ENCODE peak calls at places on chromosomes 4 and X, in seven cellular contexts. One of them, this sample, is unnamed.

GRCh38 chr4:98932539-98932938 is 3.6 kb upstream of the EIF4E start:
- DNase-seq in OCI-LY7: no peak
- DNase-seq in lower leg skin: no peak
- DNase-seq in left ventricle myocardium inferior: no peak
- DNase-seq in thoracic aorta: no peak
- DNase-seq in BE2C: no peak
- DNase-seq in GM20000: no peak
- DNase-seq in this sample: no peak

GRCh38 chrX:38282044-38282443 is 45.3 kb downstream of the RPGR start:
- DNase-seq in left ventricle myocardium inferior: peak; percentile 15
- DNase-seq in BE2C: peak; percentile 4
- DNase-seq in OCI-LY7: peak; percentile 2
- DNase-seq in lower leg skin: no peak
- DNase-seq in thoracic aorta: no peak
- DNase-seq in GM20000: no peak
- DNase-seq in this sample: no peak

GRCh38 chr4:27414867-27415266 is 554.2 kb downstream of the STIM2 start:
- DNase-seq in left ventricle myocardium inferior: no peak
- DNase-seq in lower leg skin: no peak
- DNase-seq in thoracic aorta: no peak
- DNase-seq in BE2C: no peak
- DNase-seq in OCI-LY7: no peak
- DNase-seq in GM20000: no peak
- DNase-seq in this sample: no peak

GRCh38 chr4:86653237-86653865 is 59.2 kb downstream of the PTPN13 start:
- DNase-seq in left ventricle myocardium inferior: no peak
- DNase-seq in thoracic aorta: no peak
- DNase-seq in BE2C: peak; percentile 40
- DNase-seq in OCI-LY7: peak; percentile 39
- DNase-seq in GM20000: no peak
- DNase-seq in lower leg skin: no peak
- DNase-seq in this sample: no peak

GRCh38 chr4:77232653-77233052 is 75.6 kb downstream of the CCNG2 start:
- DNase-seq in thoracic aorta: no peak
- DNase-seq in OCI-LY7: no peak
- DNase-seq in left ventricle myocardium inferior: no peak
- DNase-seq in GM20000: no peak
- DNase-seq in lower leg skin: no peak
- DNase-seq in BE2C: no peak
- DNase-seq in this sample: no peak

GRCh38 chrX:153524234-153524633 is 6.8 kb downstream of the ATP2B3 start:
- DNase-seq in OCI-LY7: no peak
- DNase-seq in thoracic aorta: no peak
- DNase-seq in lower leg skin: no peak
- DNase-seq in BE2C: no peak
- DNase-seq in left ventricle myocardium inferior: no peak
- DNase-seq in GM20000: no peak
- DNase-seq in this sample: no peak

GRCh38 chr4:169741569-169741968 is 16.2 kb downstream of the HPF1 start:
- DNase-seq in left ventricle myocardium inferior: no peak
- DNase-seq in OCI-LY7: no peak
- DNase-seq in lower leg skin: no peak
- DNase-seq in BE2C: no peak
- DNase-seq in thoracic aorta: no peak
- DNase-seq in GM20000: no peak
- DNase-seq in this sample: no peak

GRCh38 chr4:94274912-94275311 is 67.2 kb downstream of the SMARCAD1 start:
- DNase-seq in left ventricle myocardium inferior: no peak
- DNase-seq in OCI-LY7: no peak
- DNase-seq in GM20000: no peak
- DNase-seq in thoracic aorta: no peak
- DNase-seq in lower leg skin: no peak
- DNase-seq in BE2C: no peak
- DNase-seq in this sample: no peak

GRCh38 chrX:23904096-23904495 is 3.6 kb downstream of the APOO start:
- DNase-seq in OCI-LY7: no peak
- DNase-seq in lower leg skin: no peak
- DNase-seq in thoracic aorta: no peak
- DNase-seq in GM20000: no peak
- DNase-seq in BE2C: no peak
- DNase-seq in left ventricle myocardium inferior: no peak
- DNase-seq in this sample: no peak

GRCh38 chr4:113738251-113738650 is 23.3 kb downstream of the CAMK2D start:
- DNase-seq in lower leg skin: no peak
- DNase-seq in thoracic aorta: no peak
- DNase-seq in left ventricle myocardium inferior: no peak
- DNase-seq in OCI-LY7: no peak
- DNase-seq in GM20000: no peak
- DNase-seq in BE2C: no peak
- DNase-seq in this sample: no peak

GRCh38 chrX:41922694-41923171 is 621 bp downstream of the CASK start:
- DNase-seq in thoracic aorta: no peak
- DNase-seq in lower leg skin: no peak
- DNase-seq in OCI-LY7: peak; percentile 47
- DNase-seq in BE2C: peak; percentile 55
- DNase-seq in GM20000: no peak
- DNase-seq in left ventricle myocardium inferior: peak; percentile 23
- DNase-seq in this sample: peak; percentile 26

GRCh38 chrX:45202171-45202570 is 1.5 kb upstream of the DIPK2B start:
- DNase-seq in GM20000: no peak
- DNase-seq in BE2C: no peak
- DNase-seq in thoracic aorta: no peak
- DNase-seq in OCI-LY7: no peak
- DNase-seq in left ventricle myocardium inferior: no peak
- DNase-seq in lower leg skin: no peak
- DNase-seq in this sample: no peak

GRCh38 chr4:5033266-5033945 is 14.1 kb upstream of the CYTL1 start:
- DNase-seq in lower leg skin: peak; percentile 85
- DNase-seq in left ventricle myocardium inferior: peak; percentile 26
- DNase-seq in OCI-LY7: peak; percentile 42
- DNase-seq in GM20000: no peak
- DNase-seq in BE2C: no peak
- DNase-seq in thoracic aorta: no peak
- DNase-seq in this sample: no peak

GRCh38 chr4:26015133-26015651 is 101.2 kb downstream of the SMIM20 start:
- DNase-seq in OCI-LY7: no peak
- DNase-seq in lower leg skin: peak; percentile 90
- DNase-seq in GM20000: no peak
- DNase-seq in thoracic aorta: peak; percentile 86
- DNase-seq in BE2C: no peak
- DNase-seq in left ventricle myocardium inferior: peak; percentile 61
- DNase-seq in this sample: no peak

GRCh38 chrX:136735604-136736003 is 45.1 kb downstream of the ARHGEF6 start:
- DNase-seq in left ventricle myocardium inferior: no peak
- DNase-seq in OCI-LY7: peak; percentile 15
- DNase-seq in thoracic aorta: no peak
- DNase-seq in GM20000: no peak
- DNase-seq in BE2C: no peak
- DNase-seq in lower leg skin: no peak
- DNase-seq in this sample: no peak

GRCh38 chr4:127586922-127587571 is 45.7 kb upstream of the INTU start:
- DNase-seq in thoracic aorta: no peak
- DNase-seq in BE2C: peak; percentile 32
- DNase-seq in OCI-LY7: peak; percentile 22
- DNase-seq in lower leg skin: no peak
- DNase-seq in left ventricle myocardium inferior: no peak
- DNase-seq in GM20000: peak; percentile 25
- DNase-seq in this sample: no peak

GRCh38 chrX:136768469-136769084 is 12.2 kb downstream of the ARHGEF6 start:
- DNase-seq in thoracic aorta: no peak
- DNase-seq in lower leg skin: peak; percentile 92
- DNase-seq in left ventricle myocardium inferior: peak; percentile 22
- DNase-seq in GM20000: peak; percentile 47
- DNase-seq in BE2C: peak; percentile 43
- DNase-seq in OCI-LY7: peak; percentile 46
- DNase-seq in this sample: no peak

GRCh38 chrX:12360389-12360788 is 222.1 kb downstream of the FRMPD4 start:
- DNase-seq in left ventricle myocardium inferior: no peak
- DNase-seq in lower leg skin: no peak
- DNase-seq in BE2C: no peak
- DNase-seq in thoracic aorta: no peak
- DNase-seq in OCI-LY7: no peak
- DNase-seq in GM20000: no peak
- DNase-seq in this sample: no peak

GRCh38 chr4:184053476-184053875 is 148.4 kb downstream of the STOX2 start:
- DNase-seq in GM20000: no peak
- DNase-seq in lower leg skin: no peak
- DNase-seq in OCI-LY7: no peak
- DNase-seq in thoracic aorta: no peak
- DNase-seq in BE2C: no peak
- DNase-seq in left ventricle myocardium inferior: no peak
- DNase-seq in this sample: no peak

GRCh38 chr4:26459054-26459755 is 31.1 kb downstream of the CCKAR start:
- DNase-seq in left ventricle myocardium inferior: no peak
- DNase-seq in GM20000: peak; percentile 54
- DNase-seq in BE2C: no peak
- DNase-seq in lower leg skin: no peak
- DNase-seq in thoracic aorta: no peak
- DNase-seq in OCI-LY7: peak; percentile 76
- DNase-seq in this sample: no peak

DNA sequence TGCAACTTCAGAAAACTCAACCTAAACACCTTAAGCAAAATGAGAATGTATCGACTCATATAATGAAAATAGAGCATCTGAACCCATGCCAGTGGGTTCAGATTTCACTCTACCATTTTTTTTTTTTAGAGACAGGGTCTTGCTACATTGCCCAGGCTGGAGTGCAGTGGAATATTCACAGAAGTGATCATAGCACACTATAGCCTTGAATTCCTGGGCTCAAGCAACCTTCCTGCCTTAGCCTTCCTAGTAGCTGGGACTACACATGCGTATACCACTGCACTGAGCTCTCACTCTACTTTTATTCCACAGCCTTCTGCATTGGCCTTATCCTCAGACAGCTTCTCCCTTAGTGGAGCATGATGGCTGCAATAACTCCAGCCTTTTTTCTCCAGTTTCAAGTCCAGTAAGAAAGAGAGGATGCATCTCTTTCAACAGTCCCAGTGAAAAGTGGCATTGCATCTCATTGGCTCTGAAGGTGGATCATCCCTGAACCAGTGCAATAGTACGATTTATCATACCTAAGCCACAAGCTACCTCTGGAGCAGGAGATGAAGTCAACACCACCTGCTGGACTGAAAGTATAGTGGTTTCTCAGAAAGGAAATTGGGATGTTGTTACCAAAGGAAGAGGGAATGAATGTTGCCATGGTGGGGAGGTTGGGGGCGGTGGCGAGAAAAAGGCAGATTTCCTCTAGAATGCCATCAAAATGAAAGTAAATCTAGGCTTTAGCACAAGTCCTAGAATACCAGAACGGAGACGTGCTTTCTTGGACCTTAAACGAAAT is 2.0 kb upstream of the SOD3 start:
- DNase-seq in lower leg skin: no peak
- DNase-seq in thoracic aorta: no peak
- DNase-seq in left ventricle myocardium inferior: no peak
- DNase-seq in GM20000: no peak
- DNase-seq in BE2C: no peak
- DNase-seq in OCI-LY7: no peak
- DNase-seq in this sample: no peak
- TF ChIP-seq CTCF in lower leg skin: no peak
- TF ChIP-seq CTCF in thoracic aorta: no peak
- TF ChIP-seq CTCF in left ventricle myocardium inferior: peak; percentile 25
- TF ChIP-seq CTCF in GM20000: no peak
- TF ChIP-seq CTCF in BE2C: no peak
- TF ChIP-seq CTCF in OCI-LY7: peak; percentile 21
- TF ChIP-seq CTCF in this sample: peak; percentile 24

DNA sequence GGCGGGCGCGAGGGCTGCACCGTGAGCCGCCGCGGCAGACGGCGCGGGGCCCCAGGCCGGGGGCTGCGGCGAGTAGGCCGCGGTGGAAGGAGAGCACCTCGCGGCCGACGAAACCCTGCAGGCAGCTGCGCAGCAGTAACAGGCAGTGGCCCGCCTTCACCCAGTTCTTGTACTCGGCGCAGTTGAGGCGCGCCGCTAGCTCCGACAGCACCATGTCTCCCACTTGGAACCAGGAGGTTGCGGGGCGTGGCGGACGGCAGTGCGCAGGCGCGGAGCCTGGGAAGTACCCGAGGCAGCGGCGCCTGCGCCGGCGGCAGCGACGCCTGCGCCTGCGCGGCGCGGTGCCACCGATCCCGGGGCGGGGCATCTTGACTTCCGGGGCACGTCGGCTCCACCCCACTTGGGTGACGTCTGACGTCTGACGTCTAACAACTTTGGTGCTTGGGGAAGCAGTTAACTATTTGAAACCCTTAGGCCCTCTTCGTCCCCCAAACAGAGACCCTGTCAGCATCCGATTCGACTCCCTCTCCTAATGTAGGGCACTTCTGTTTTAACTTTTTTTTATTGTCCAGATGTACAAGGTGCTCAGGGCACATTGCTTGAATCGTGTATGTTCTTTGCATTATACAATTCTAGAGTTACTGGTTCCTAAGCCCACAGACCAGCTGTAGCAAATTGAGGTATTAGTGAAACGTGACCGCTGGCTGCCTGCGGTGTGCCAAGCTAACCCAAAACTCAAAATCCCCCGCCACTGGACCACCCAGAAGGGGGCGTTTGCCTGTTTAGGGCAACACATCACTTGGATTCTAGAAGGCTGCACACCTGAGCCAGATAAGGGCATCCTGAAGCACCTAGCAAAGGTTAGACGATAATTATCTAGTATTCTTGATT is at the start of gene CXorf38:
- DNase-seq in left ventricle myocardium inferior: peak; percentile 90
- DNase-seq in thoracic aorta: peak; percentile 48
- DNase-seq in lower leg skin: peak; percentile 98
- DNase-seq in OCI-LY7: peak; percentile 90
- DNase-seq in BE2C: peak; percentile 91
- DNase-seq in GM20000: peak; percentile 91
- DNase-seq in this sample: peak; percentile 79
- TF ChIP-seq CTCF in left ventricle myocardium inferior: no peak
- TF ChIP-seq CTCF in thoracic aorta: no peak
- TF ChIP-seq CTCF in lower leg skin: no peak
- TF ChIP-seq CTCF in OCI-LY7: peak; percentile 16
- TF ChIP-seq CTCF in BE2C: no peak
- TF ChIP-seq CTCF in GM20000: no peak
- TF ChIP-seq CTCF in this sample: no peak

GRCh38 chrX:144896323-144896722 is 351.0 kb upstream of the SPANXN1 start:
- DNase-seq in BE2C: no peak
- DNase-seq in OCI-LY7: no peak
- DNase-seq in left ventricle myocardium inferior: no peak
- DNase-seq in GM20000: no peak
- DNase-seq in thoracic aorta: no peak
- DNase-seq in lower leg skin: no peak
- DNase-seq in this sample: no peak
- TF ChIP-seq CTCF in BE2C: peak; percentile 13
- TF ChIP-seq CTCF in OCI-LY7: peak; percentile 58
- TF ChIP-seq CTCF in left ventricle myocardium inferior: no peak
- TF ChIP-seq CTCF in GM20000: no peak
- TF ChIP-seq CTCF in thoracic aorta: no peak
- TF ChIP-seq CTCF in lower leg skin: no peak
- TF ChIP-seq CTCF in this sample: peak; percentile 39

DNA sequence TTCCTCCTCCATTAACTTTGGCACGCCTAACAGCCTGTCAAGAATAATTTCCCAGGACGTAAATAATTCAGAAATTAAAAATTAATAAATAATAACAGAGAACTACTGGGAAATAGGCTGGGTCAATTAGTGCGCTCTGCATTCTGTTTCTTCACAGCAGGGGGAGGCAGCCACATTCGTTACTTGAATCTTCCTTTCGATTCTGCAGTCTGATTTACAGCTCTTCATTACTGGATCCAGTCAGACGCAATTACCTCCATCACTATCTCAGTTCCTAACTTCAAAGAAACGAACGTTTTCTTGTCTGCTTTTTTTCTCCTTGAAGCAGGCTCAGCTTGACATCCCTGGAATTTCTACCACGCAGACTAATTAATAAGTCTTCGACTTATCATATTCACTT is 9.0 kb upstream of the RPL34 start:
- DNase-seq in BE2C: no peak
- DNase-seq in lower leg skin: no peak
- DNase-seq in GM20000: no peak
- DNase-seq in left ventricle myocardium inferior: no peak
- DNase-seq in thoracic aorta: no peak
- DNase-seq in OCI-LY7: no peak
- DNase-seq in this sample: no peak
- TF ChIP-seq CTCF in BE2C: peak; percentile 29
- TF ChIP-seq CTCF in lower leg skin: no peak
- TF ChIP-seq CTCF in GM20000: no peak
- TF ChIP-seq CTCF in left ventricle myocardium inferior: peak; percentile 27
- TF ChIP-seq CTCF in thoracic aorta: no peak
- TF ChIP-seq CTCF in OCI-LY7: no peak
- TF ChIP-seq CTCF in this sample: no peak

This sample was measured in mesothelial cell of epicardium.